ENCODE peak calls at places on chromosomes 13 and 19, in eight cellular contexts. Z, P, A, I, B, H, S and G are unnamed samples.

GRCh38 chr19:19321143-19321577 is 531 bp downstream of the MAU2 start:
- DNase-seq in Z (no peak), P (no peak), A (no peak), I (no peak), B (peak; percentile 27), H (peak; percentile 15), S (peak; percentile 13), G (no peak)

GRCh38 chr13:50901701-50902100 is 7.9 kb upstream of the RNASEH2B start:
- DNase-seq in Z (no peak), P (no peak), A (no peak), I (no peak), B (no peak), H (no peak), S (no peak), G (no peak)

GRCh38 chr13:104847863-104848262 is 1687.6 kb downstream of the EFNB2 start:
- DNase-seq in Z (no peak), P (no peak), A (no peak), I (no peak), B (peak; percentile 3), H (no peak), S (no peak), G (no peak)

GRCh38 chr13:75514080-75515040 is 23.3 kb downstream of the COMMD6 start:
- DNase-seq in Z (no peak), P (no peak), A (no peak), I (no peak), B (peak; percentile 77), H (peak; percentile 43), S (peak; percentile 9), G (no peak)

GRCh38 chr13:96527497-96527896 is 437.6 kb downstream of the HS6ST3 start:
- DNase-seq in Z (no peak), P (no peak), A (no peak), I (no peak), B (peak; percentile 1), H (no peak), S (no peak), G (no peak)

GRCh38 chr19:42471554-42472249 is 29.0 kb upstream of the CXCL17 start:
- DNase-seq in Z (peak; percentile 46), P (peak; percentile 46), A (no peak), I (peak; percentile 68), B (no peak), H (peak; percentile 31), S (no peak), G (no peak)

GRCh38 chr13:27449936-27450828 is at the start of gene MTIF3:
- DNase-seq in Z (peak; percentile 97), P (peak; percentile 92), A (peak; percentile 76), I (peak; percentile 94), B (peak; percentile 90), H (peak; percentile 83), S (peak; percentile 90), G (peak; percentile 76)

GRCh38 chr13:67052550-67053237 is 177.4 kb downstream of the PCDH9 start:
- DNase-seq in Z (no peak), P (no peak), A (no peak), I (no peak), B (no peak), H (no peak), S (no peak), G (no peak)

GRCh38 chr19:35673121-35673804 is 6.9 kb downstream of the UPK1A start:
- DNase-seq in Z (peak; percentile 43), P (peak; percentile 59), A (no peak), I (no peak), B (peak; percentile 55), H (peak; percentile 71), S (peak; percentile 18), G (no peak)

GRCh38 chr19:11286312-11286974 is 9.5 kb upstream of the TSPAN16 start:
- DNase-seq in Z (no peak), P (no peak), A (peak; percentile 11), I (no peak), B (peak; percentile 49), H (peak; percentile 50), S (peak; percentile 50), G (no peak)

GRCh38 chr19:4181053-4181508 is 1.3 kb downstream of the SIRT6 start:
- DNase-seq in Z (no peak), P (no peak), A (no peak), I (no peak), B (no peak), H (no peak), S (no peak), G (no peak)

GRCh38 chr13:100396771-100397170 is 191.8 kb downstream of the GGACT start:
- DNase-seq in Z (no peak), P (no peak), A (no peak), I (no peak), B (no peak), H (no peak), S (no peak), G (no peak)

GRCh38 chr19:18773682-18774081 is 17.4 kb downstream of the COMP start:
- DNase-seq in Z (no peak), P (no peak), A (no peak), I (no peak), B (no peak), H (no peak), S (no peak), G (no peak)

GRCh38 chr13:114004416-114005205 is 30.7 kb upstream of the C13orf46 start:
- DNase-seq in Z (peak; percentile 77), P (peak; percentile 53), A (no peak), I (no peak), B (peak; percentile 92), H (peak; percentile 38), S (peak; percentile 76), G (no peak)

GRCh38 chr19:43902399-43902798 is 32.7 kb downstream of the ZNF45 start:
- DNase-seq in Z (no peak), P (no peak), A (no peak), I (no peak), B (no peak), H (no peak), S (no peak), G (no peak)

DNA sequence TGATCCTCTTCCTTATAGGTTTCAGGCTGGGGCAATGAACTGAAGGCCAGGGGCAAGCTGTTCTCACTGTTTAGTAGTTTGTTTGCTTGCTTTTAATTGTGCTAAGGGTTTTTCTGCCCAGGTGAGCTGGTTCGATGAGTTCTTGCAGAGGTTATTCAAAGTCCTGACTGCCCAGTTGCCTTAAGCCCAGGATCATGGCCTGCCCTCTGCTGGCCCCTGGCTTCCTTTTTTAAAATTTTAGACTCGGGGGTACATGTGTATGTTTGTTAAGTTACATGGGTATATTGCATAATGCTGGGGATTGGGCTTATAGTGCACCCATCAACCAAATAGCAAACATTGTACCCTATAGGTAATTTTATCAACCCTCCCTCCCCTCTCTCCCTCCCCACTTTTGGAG is 65.7 kb downstream of the ZNF536 start:
- DNase-seq in Z (no peak), P (no peak), A (no peak), I (no peak), B (no peak), H (no peak), S (no peak), G (no peak)
- TF ChIP-seq CTCF in Z (no peak), P (no peak), A (no peak), I (no peak), B (no peak), H (no peak), S (no peak), G (no peak)

GRCh38 chr13:98105929-98106336 is 37.0 kb upstream of the FARP1 start:
- DNase-seq in Z (no peak), P (peak; percentile 11), A (no peak), I (peak; percentile 19), B (peak; percentile 56), H (no peak), S (peak; percentile 39), G (no peak)

GRCh38 chr13:98099627-98100026 is 43.3 kb upstream of the FARP1 start:
- DNase-seq in Z (no peak), P (no peak), A (no peak), I (no peak), B (no peak), H (no peak), S (no peak), G (no peak)

GRCh38 chr13:98108330-98108729 is 34.6 kb upstream of the FARP1 start:
- DNase-seq in Z (no peak), P (no peak), A (no peak), I (no peak), B (no peak), H (no peak), S (no peak), G (no peak)

GRCh38 chr13:98103531-98103930 is 39.4 kb upstream of the FARP1 start:
- DNase-seq in Z (no peak), P (no peak), A (no peak), I (no peak), B (no peak), H (no peak), S (no peak), G (no peak)

GRCh38 chr13:98103942-98104880 is 38.7 kb upstream of the FARP1 start:
- DNase-seq in Z (no peak), P (no peak), A (no peak), I (no peak), B (peak; percentile 39), H (peak; percentile 43), S (peak; percentile 23), G (no peak)
- H3K4me3 ChIP-seq in Z (no peak overlapping the region), P (no peak overlapping the region), A (no peak overlapping the region), I (no peak overlapping the region), B (no peak overlapping the region), H (no peak overlapping the region), S (no peak overlapping the region), G (no peak overlapping the region)

GRCh38 chr19:55638864-55639359 is 1.9 kb upstream of the ZNF580 start:
- DNase-seq in Z (no peak), P (peak; percentile 31), A (no peak), I (no peak), B (peak; percentile 49), H (peak; percentile 57), S (peak; percentile 33), G (no peak)
- TF ChIP-seq CTCF in Z (no peak), P (peak; percentile 64), A (peak; percentile 48), I (no peak), B (peak; percentile 67), H (peak; percentile 48), S (peak; percentile 48), G (peak; percentile 47)

GRCh38 chr19:38033658-38034150 is 126.7 kb downstream of the SIPA1L3 start:
- DNase-seq in Z (no peak), P (no peak), A (no peak), I (no peak), B (peak; percentile 76), H (no peak), S (no peak), G (no peak)

GRCh38 chr19:38031423-38031770 is 124.4 kb downstream of the SIPA1L3 start:
- DNase-seq in Z (no peak), P (no peak), A (no peak), I (no peak), B (peak; percentile 92), H (peak; percentile 85), S (peak; percentile 69), G (peak; percentile 81)

GRCh38 chr19:38034153-38034835 is 127.3 kb downstream of the SIPA1L3 start:
- DNase-seq in Z (no peak), P (no peak), A (no peak), I (no peak), B (peak; percentile 75), H (peak; percentile 57), S (no peak), G (peak; percentile 49)

GRCh38 chr19:38032151-38032550 is 125.1 kb downstream of the SIPA1L3 start:
- DNase-seq in Z (no peak), P (no peak), A (no peak), I (no peak), B (peak; percentile 66), H (peak; percentile 31), S (no peak), G (peak; percentile 53)

DNA sequence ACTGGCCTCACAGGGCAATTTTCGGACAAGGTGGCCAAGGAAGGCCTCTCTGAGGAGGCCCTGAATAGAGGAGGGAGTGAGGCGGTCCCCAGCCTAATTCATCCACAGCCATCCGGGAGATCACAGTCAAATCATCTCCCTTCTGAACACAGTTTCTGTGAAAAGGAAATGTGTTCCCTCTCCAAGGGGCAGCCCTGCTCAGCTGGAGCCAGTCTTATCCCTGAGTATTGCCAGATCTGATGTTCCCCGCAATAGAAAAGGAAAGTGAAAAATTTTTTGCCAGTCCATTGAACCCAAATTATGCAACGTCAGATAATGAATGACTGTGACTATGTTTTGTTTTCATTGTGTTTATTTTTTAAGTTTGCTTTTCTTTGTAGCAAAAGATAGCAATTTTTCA is 125.9 kb downstream of the SIPA1L3 start:
- DNase-seq in Z (no peak), P (no peak), A (no peak), I (no peak), B (peak; percentile 70), H (no peak), S (peak; percentile 53), G (peak; percentile 48)
- H3K4me3 ChIP-seq in Z (no peak overlapping the region), P (no peak overlapping the region), A (no peak overlapping the region), I (no peak overlapping the region), B (no peak overlapping the region), H (no peak overlapping the region), S (no peak overlapping the region), G (no peak overlapping the region)